ENCODE peak calls at places on chromosomes 16 and 17, in ten cellular contexts. Y is NT2/D1, K is endothelial cell, Q is stromal cell of bone marrow, E is fibroblast of the aortic adventitia, F is fibroblast of mammary gland, X is osteocyte, W is activated T-cell treated with anti-CD3 and anti-CD28 coated beads for 1 hour, O is neural progenitor cell, B is colonic mucosa. M is an unnamed sample.

GRCh38 chr16:66844342-66845079 is at the start of gene CA7:
- DNase-seq in Y (no peak), K (no peak), Q (no peak), E (no peak), F (no peak), X (no peak), W (no peak), O (peak; percentile 34), B (no peak), M (no peak)

GRCh38 chr16:3131755-3132377 is 3.0 kb upstream of the ZNF213 start:
- DNase-seq in Y (no peak), K (peak; percentile 74), Q (no peak), E (peak; percentile 55), F (peak; percentile 41), X (no peak), W (no peak), O (peak; percentile 78), B (peak; percentile 44), M (peak; percentile 51)

GRCh38 chr17:9408381-9408780 is 167.2 kb downstream of the STX8 start:
- DNase-seq in Y (no peak), K (no peak), Q (peak; percentile 28), E (peak; percentile 47), F (peak; percentile 83), X (no peak), W (no peak), O (no peak), B (no peak), M (no peak)

GRCh38 chr17:72126575-72127486 is 6.0 kb downstream of the SOX9 start:
- DNase-seq in Y (no peak), K (no peak), Q (no peak), E (peak; percentile 38), F (peak; percentile 70), X (no peak), W (no peak), O (no peak), B (peak; percentile 75), M (no peak)

GRCh38 chr17:28327709-28328108 is 7.6 kb downstream of the IFT20 start:
- DNase-seq in Y (no peak), K (no peak), Q (no peak), E (peak; percentile 28), F (peak; percentile 54), X (no peak), W (no peak), O (no peak), B (no peak), M (no peak)

GRCh38 chr16:4351880-4352279 is 759 bp upstream of the PAM16 start:
- DNase-seq in Y (no peak), K (no peak), Q (no peak), E (no peak), F (peak; percentile 52), X (no peak), W (no peak), O (no peak), B (no peak), M (no peak)

GRCh38 chr17:77959926-77960521 is 1.5 kb downstream of the TNRC6C start:
- DNase-seq in Y (no peak), K (no peak), Q (no peak), E (peak; percentile 58), F (peak; percentile 32), X (no peak), W (no peak), O (peak; percentile 53), B (no peak), M (no peak)

GRCh38 chr17:62901544-62901943 is 64.5 kb upstream of the TANC2 start:
- DNase-seq in Y (no peak), K (no peak), Q (no peak), E (no peak), F (no peak), X (peak; percentile 27), W (no peak), O (no peak), B (no peak), M (no peak)

GRCh38 chr16:53511403-53512280 is 8.6 kb upstream of the AKTIP start:
- DNase-seq in Y (no peak), K (no peak), Q (no peak), E (no peak), F (no peak), X (no peak), W (no peak), O (no peak), B (no peak), M (no peak)

GRCh38 chr16:10871157-10871991 is 5.6 kb upstream of the CIITA start:
- DNase-seq in Y (no peak), K (no peak), Q (peak; percentile 90), E (peak; percentile 54), F (peak; percentile 88), X (no peak), W (peak; percentile 10), O (no peak), B (peak; percentile 92), M (peak; percentile 45)

GRCh38 chr17:74525781-74526288 is 5.4 kb downstream of the CD300LB start:
- DNase-seq in Y (no peak), K (no peak), Q (no peak), E (no peak), F (no peak), X (peak; percentile 75), W (no peak), O (no peak), B (peak; percentile 6), M (no peak)

GRCh38 chr16:88448461-88449266 is 4.4 kb upstream of the ZFPM1 start:
- DNase-seq in Y (no peak), K (no peak), Q (no peak), E (no peak), F (no peak), X (no peak), W (no peak), O (no peak), B (no peak), M (no peak)

GRCh38 chr17:33201255-33201654 is 91.8 kb downstream of the ASIC2 start:
- DNase-seq in Y (no peak), K (peak; percentile 10), Q (no peak), E (no peak), F (no peak), X (no peak), W (no peak), O (peak; percentile 5), B (no peak), M (no peak)

GRCh38 chr16:19888834-19889233 is 4.2 kb upstream of the GPRC5B start:
- DNase-seq in Y (no peak), K (no peak), Q (no peak), E (no peak), F (no peak), X (no peak), W (no peak), O (no peak), B (no peak), M (no peak)

GRCh38 chr17:19716108-19717030 is at the start of gene SLC47A2:
- DNase-seq in Y (no peak), K (no peak), Q (no peak), E (no peak), F (no peak), X (no peak), W (no peak), O (peak; percentile 72), B (no peak), M (no peak)

GRCh38 chr16:27911486-27911885 is 152.0 kb downstream of the GSG1L start:
- DNase-seq in Y (no peak), K (no peak), Q (no peak), E (no peak), F (no peak), X (no peak), W (no peak), O (no peak), B (no peak), M (no peak)

GRCh38 chr16:85364323-85365040 is 248.6 kb upstream of the GSE1 start:
- DNase-seq in Y (no peak), K (no peak), Q (no peak), E (no peak), F (no peak), X (no peak), W (no peak), O (no peak), B (no peak), M (no peak)